ENCODE peak calls at places on chromosomes 11 and 22, in six cellular contexts. U is PC-9; L is CD8-positive, alpha-beta memory T cell; V is neuronal stem cell; A is mesendoderm; F is keratinocyte. R is an unnamed sample.

GRCh38 chr22:46045459-46046298 is 68.7 kb upstream of the WNT7B start:
- DNase-seq in U (no peak), L (no peak), V (no peak), A (no peak), F (no peak), R (peak; percentile 31)

GRCh38 chr11:18527512-18527911 is 770 bp upstream of the TSG101 start:
- DNase-seq in U (no peak), L (no peak), V (no peak), A (no peak), F (no peak), R (no peak)

GRCh38 chr11:8222820-8223512 is 40.7 kb downstream of the LMO1 start:
- DNase-seq in U (no peak), L (no peak), V (no peak), A (no peak), F (no peak), R (no peak)

GRCh38 chr11:77776455-77776854 is 44.1 kb downstream of the RSF1 start:
- DNase-seq in U (no peak), L (no peak), V (no peak), A (no peak), F (no peak), R (no peak)

GRCh38 chr22:45400046-45400445 is 13.4 kb downstream of the SMC1B start:
- DNase-seq in U (no peak), L (no peak), V (no peak), A (no peak), F (peak; percentile 26), R (no peak)

GRCh38 chr11:6705905-6706535 is 22.9 kb upstream of the MRPL17 start:
- DNase-seq in U (peak; percentile 15), L (no peak), V (peak; percentile 41), A (peak; percentile 53), F (no peak), R (peak; percentile 45)

GRCh38 chr11:85316967-85317366 is 310.2 kb downstream of the DLG2 start:
- DNase-seq in U (no peak), L (no peak), V (no peak), A (no peak), F (no peak), R (no peak)

GRCh38 chr11:62012451-62013265 is 45.2 kb upstream of the FTH1 start:
- DNase-seq in U (peak; percentile 77), L (no peak), V (no peak), A (no peak), F (no peak), R (peak; percentile 80)

GRCh38 chr11:131916633-131917032 is 546.2 kb downstream of the NTM start:
- DNase-seq in U (no peak), L (no peak), V (no peak), A (no peak), F (no peak), R (no peak)

GRCh38 chr11:29310016-29310415 is 706.8 kb downstream of the KCNA4 start:
- DNase-seq in U (no peak), L (no peak), V (no peak), A (no peak), F (no peak), R (no peak)

GRCh38 chr11:83510530-83511449 is 224.6 kb upstream of the CCDC90B start:
- DNase-seq in U (no peak), L (no peak), V (no peak), A (no peak), F (no peak), R (no peak)

GRCh38 chr11:2522636-2523255 is 77.9 kb downstream of the KCNQ1 start:
- DNase-seq in U (no peak), L (no peak), V (no peak), A (no peak), F (no peak), R (peak; percentile 11)

DNA sequence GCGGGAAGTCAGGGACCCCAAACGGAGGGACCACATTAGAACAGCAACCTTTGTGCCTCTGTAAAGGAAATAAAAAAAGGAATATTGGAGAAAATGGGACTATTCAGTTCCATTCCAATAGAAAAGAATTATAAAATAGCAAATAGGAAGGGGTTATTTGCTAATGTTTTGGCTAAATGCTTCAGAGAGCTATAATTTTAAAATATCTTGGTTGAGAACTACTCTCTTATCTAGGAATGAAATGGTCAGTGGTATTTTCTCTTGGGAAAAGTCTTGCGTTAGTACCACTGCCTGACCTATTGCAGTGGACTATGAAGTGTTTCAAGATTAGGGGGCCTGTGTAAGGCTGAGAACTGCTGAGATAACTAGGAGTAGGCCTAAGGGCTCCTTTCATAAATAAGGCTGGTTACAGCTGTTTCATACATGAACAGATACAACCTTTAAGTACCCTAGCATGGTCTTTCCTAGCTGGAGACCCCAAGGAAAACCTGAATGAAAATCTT is 6.9 kb upstream of the WEE1 start:
- DNase-seq in U (no peak), L (no peak), V (no peak), A (no peak), F (no peak), R (no peak)
- H3K4me1 ChIP-seq in U (peaks cover 87% of the 10 kb centered on the region), L (no peaks in the 10 kb centered on the region), V (peaks cover 15% of the 10 kb centered on the region), A (peaks cover 9% of the 10 kb centered on the region), F (peaks cover 71% of the 10 kb centered on the region), R (peaks cover 57% of the 10 kb centered on the region)

GRCh38 chr22:41844513-41844912 is 11.6 kb downstream of the SREBF2 start:
- DNase-seq in U (peak; percentile 80), L (no peak), V (no peak), A (no peak), F (no peak), R (no peak)

GRCh38 chr22:41846268-41847002 is 13.5 kb downstream of the SREBF2 start:
- DNase-seq in U (no peak), L (no peak), V (no peak), A (no peak), F (no peak), R (no peak)

GRCh38 chr22:41844036-41844435 is 11.1 kb downstream of the SREBF2 start:
- DNase-seq in U (no peak), L (no peak), V (no peak), A (no peak), F (no peak), R (no peak)

GRCh38 chr22:41847300-41847699 is 14.4 kb downstream of the SREBF2 start:
- DNase-seq in U (no peak), L (no peak), V (no peak), A (no peak), F (no peak), R (no peak)

DNA sequence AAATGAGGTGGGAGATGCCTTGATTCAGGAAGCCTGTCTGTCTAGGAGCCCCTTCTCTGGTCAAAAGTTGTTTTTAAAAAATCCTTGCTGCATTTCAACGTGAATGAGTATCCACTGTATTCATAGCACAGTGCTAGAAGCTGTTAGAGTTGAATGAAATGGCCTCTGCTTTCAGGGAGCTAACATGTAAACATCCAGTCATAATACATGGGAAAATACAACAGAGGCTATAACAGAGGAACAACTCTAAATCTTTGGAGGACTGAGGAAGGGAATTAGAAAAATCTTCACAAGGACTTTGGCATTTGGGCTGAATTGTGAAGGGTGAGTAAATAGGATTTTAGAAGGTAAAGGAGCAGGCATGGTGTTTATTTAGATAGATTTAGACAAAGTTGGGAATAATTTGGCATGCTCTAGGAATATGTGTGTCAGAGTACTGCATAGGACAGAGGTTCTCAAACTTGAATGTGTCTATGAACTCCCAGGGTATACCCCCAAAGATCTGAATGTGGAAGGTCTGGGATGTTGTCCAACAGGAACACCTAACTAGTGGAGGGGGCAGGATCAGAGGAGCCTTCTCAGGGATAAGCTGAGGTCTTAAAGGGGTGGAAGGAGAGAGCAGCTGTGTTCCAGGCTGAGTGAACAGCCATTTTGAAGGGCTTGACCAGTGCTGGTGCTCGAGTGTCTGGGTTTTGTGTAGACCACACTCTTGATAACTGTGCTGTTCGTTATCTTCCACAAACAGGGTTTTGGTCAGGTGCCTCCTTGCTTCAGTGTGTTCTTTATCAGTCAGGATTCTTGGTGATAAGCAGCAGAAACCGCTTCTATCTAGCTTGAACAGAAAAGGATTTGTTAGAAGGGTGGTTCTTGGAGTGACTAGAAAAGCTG is 12.7 kb downstream of the SREBF2 start:
- DNase-seq in U (no peak), L (no peak), V (no peak), A (peak; percentile 71), F (no peak), R (no peak)
- H3K4me1 ChIP-seq in U (peaks cover 83% of the 10 kb centered on the region), L (peaks cover 16% of the 10 kb centered on the region), V (peaks cover 23% of the 10 kb centered on the region), A (peaks cover 26% of the 10 kb centered on the region), F (peaks cover 61% of the 10 kb centered on the region), R (peaks cover 20% of the 10 kb centered on the region)

GRCh38 chr11:64238076-64238475 is 2.8 kb upstream of the FKBP2 start:
- DNase-seq in U (no peak), L (no peak), V (no peak), A (no peak), F (no peak), R (no peak)

GRCh38 chr11:64235427-64236161 is 1.2 kb downstream of the VEGFB start:
- DNase-seq in U (no peak), L (no peak), V (no peak), A (no peak), F (no peak), R (no peak)

GRCh38 chr11:64239662-64240466 is 1.0 kb upstream of the FKBP2 start:
- DNase-seq in U (peak; percentile 37), L (no peak), V (no peak), A (no peak), F (no peak), R (no peak)

GRCh38 chr11:64238999-64239398 is 1.9 kb upstream of the FKBP2 start:
- DNase-seq in U (no peak), L (no peak), V (no peak), A (no peak), F (no peak), R (no peak)

DNA sequence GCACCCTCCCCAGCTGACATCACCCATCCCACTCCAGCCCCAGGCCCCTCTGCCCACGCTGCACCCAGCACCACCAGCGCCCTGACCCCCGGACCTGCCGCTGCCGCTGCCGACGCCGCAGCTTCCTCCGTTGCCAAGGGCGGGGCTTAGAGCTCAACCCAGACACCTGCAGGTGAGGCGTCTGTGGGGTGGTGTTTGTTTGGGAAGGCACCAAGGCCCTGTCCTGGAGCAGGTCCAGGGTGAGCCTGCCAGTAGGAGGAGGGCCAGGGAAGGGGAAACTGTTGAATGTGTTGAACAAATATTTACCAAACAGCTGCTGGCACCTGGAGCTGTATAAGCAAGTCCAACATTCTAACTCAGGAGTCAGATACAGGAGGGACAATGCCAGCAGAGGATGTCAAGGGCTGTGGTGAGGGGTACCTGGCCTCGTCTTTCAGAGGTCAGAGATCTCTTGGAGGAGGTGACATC is 3.1 kb downstream of the VEGFB start:
- DNase-seq in U (peak; percentile 72), L (no peak), V (no peak), A (no peak), F (no peak), R (no peak)
- H3K4me1 ChIP-seq in U (peaks cover 41% of the 10 kb centered on the region), L (peaks cover 35% of the 10 kb centered on the region), V (peaks cover 19% of the 10 kb centered on the region), A (peaks cover 8% of the 10 kb centered on the region), F (peaks cover 43% of the 10 kb centered on the region), R (peaks cover 35% of the 10 kb centered on the region)

DNA sequence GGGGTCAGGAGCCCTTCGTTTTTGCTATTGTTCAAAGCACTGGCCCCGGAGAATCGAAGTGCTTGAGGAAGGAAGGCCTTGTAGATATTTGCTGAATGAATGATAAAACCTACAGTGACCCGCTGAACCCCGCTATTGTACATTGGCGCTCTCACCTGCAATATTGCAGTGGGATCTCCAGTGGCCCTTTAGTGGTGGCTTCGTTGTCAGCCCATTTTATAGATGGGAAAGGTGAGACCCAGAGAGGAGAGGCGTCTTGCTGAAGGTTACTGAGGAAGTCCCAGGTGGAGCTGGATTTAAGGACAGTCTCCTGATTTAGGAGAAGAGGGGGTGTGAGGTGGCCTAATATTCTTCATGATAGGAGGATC is 1.2 kb downstream of the CDC42EP2 start:
- DNase-seq in U (no peak), L (no peak), V (no peak), A (no peak), F (no peak), R (no peak)
- H3K4me1 ChIP-seq in U (peaks cover 56% of the 10 kb centered on the region), L (peaks cover 12% of the 10 kb centered on the region), V (peaks cover 21% of the 10 kb centered on the region), A (peaks cover 8% of the 10 kb centered on the region), F (peaks cover 25% of the 10 kb centered on the region), R (peaks cover 34% of the 10 kb centered on the region)

R was measured in thyroid gland.